ENCODE peak calls at places on chromosomes 11 and 22, in six cellular contexts. U is K562, G is GM12878, O is Peyer's patch, L is adrenal gland, R is IMR-90. I is an unnamed sample.

GRCh38 chr11:92696076-92696475 is 273.4 kb upstream of the MTNR1B start:
- DNase-seq in U (no peak), G (no peak), O (no peak), L (no peak), R (no peak), I (no peak)

GRCh38 chr22:48660104-48660794 is 1167.4 kb downstream of the BRD1 start:
- DNase-seq in U (no peak), G (no peak), O (no peak), L (no peak), R (no peak), I (no peak)

GRCh38 chr11:45104006-45104789 is 42.2 kb upstream of the PRDM11 start:
- DNase-seq in U (no peak), G (no peak), O (peak; percentile 36), L (no peak), R (no peak), I (no peak)

GRCh38 chr22:33180371-33180770 is 122.2 kb upstream of the SYN3 start:
- DNase-seq in U (no peak), G (no peak), O (no peak), L (no peak), R (no peak), I (no peak)

GRCh38 chr11:33734441-33735165 is 1.6 kb downstream of the CD59 start:
- DNase-seq in U (no peak), G (no peak), O (no peak), L (no peak), R (no peak), I (no peak)

GRCh38 chr11:120512727-120513435 is 1.3 kb downstream of the GRIK4 start:
- DNase-seq in U (no peak), G (no peak), O (no peak), L (peak; percentile 60), R (no peak), I (peak; percentile 72)

GRCh38 chr22:49257551-49257951 is 570.1 kb downstream of the BRD1 start:
- DNase-seq in U (no peak), G (no peak), O (peak; percentile 8), L (no peak), R (no peak), I (no peak)

GRCh38 chr11:43574949-43575915 is 105.3 kb upstream of the HSD17B12 start:
- DNase-seq in U (no peak), G (no peak), O (no peak), L (peak; percentile 50), R (peak; percentile 82), I (no peak)

GRCh38 chr22:49406047-49406650 is 421.5 kb downstream of the BRD1 start:
- DNase-seq in U (no peak), G (no peak), O (no peak), L (no peak), R (no peak), I (no peak)

GRCh38 chr22:17130199-17130598 is 9.0 kb upstream of the TMEM121B start:
- DNase-seq in U (no peak), G (no peak), O (no peak), L (no peak), R (peak; percentile 34), I (no peak)

GRCh38 chr11:120061036-120061760 is 76.7 kb downstream of the TRIM29 start:
- DNase-seq in U (no peak), G (no peak), O (no peak), L (no peak), R (no peak), I (no peak)

GRCh38 chr11:126607776-126608625 is 252.5 kb downstream of the ST3GAL4 start:
- DNase-seq in U (no peak), G (no peak), O (no peak), L (no peak), R (no peak), I (no peak)

GRCh38 chr22:23410411-23410810 is 169.7 kb downstream of the IGLL1 start:
- DNase-seq in U (no peak), G (no peak), O (no peak), L (no peak), R (no peak), I (no peak)
- TF ChIP-seq CTCF in U (no peak), G (no peak), O (no peak), L (no peak), R (no peak), I (no peak)

DNA sequence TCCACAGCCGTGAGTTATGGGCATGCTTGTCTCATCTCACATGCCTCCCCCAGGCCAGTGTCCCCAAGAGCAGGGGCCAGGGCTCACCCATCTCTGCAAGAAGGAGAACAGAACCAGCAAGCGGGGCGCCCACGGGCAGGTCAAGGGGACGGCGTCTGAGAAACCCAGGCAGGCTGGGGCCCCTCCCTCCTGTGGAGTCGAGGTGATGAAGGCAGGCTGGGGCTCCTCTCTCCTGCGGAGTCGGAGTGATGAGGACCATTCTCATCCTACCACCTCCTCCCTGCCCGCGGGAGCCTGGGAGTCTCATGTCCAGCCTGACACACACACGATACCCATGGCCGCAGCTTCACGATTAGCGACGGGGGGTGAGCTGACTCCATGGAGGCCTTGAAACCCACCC is 141.9 kb downstream of the CTTN start:
- DNase-seq in U (no peak), G (no peak), O (no peak), L (no peak), R (no peak), I (peak; percentile 56)
- H3K4me1 ChIP-seq in U (no peaks in the 10 kb centered on the region), G (no peaks in the 10 kb centered on the region), O (no peaks in the 10 kb centered on the region), L (no peaks in the 10 kb centered on the region), R (no peaks in the 10 kb centered on the region), I (no peaks in the 10 kb centered on the region)

GRCh38 chr11:35139883-35140282 is 912 bp downstream of the CD44 start:
- DNase-seq in U (no peak), G (no peak), O (peak; percentile 48), L (peak; percentile 12), R (no peak), I (no peak)
- TF ChIP-seq POLR2A in U (no peak), G (no peak), O (no peak), L (no peak), R (peak; percentile 27), I (no peak)

GRCh38 chr22:19840955-19841640 is 13.6 kb downstream of the GNB1L start:
- DNase-seq in U (no peak), G (no peak), O (no peak), L (no peak), R (no peak), I (no peak)
- TF ChIP-seq CTCF in U (no peak), G (no peak), O (no peak), L (no peak), R (no peak), I (no peak)

GRCh38 chr11:64763804-64764611 is 4.2 kb upstream of the PYGM start:
- DNase-seq in U (no peak), G (no peak), O (peak; percentile 89), L (peak; percentile 41), R (no peak), I (peak; percentile 88)
- H3K4me1 ChIP-seq in U (peaks cover 16% of the 10 kb centered on the region), G (peaks cover 17% of the 10 kb centered on the region), O (no peaks in the 10 kb centered on the region), L (peaks cover 27% of the 10 kb centered on the region), R (peaks cover 18% of the 10 kb centered on the region), I (peaks cover 97% of the 10 kb centered on the region)

GRCh38 chr22:43187171-43188099 is 501 bp upstream of the TTLL12 start:
- DNase-seq in U (peak; percentile 91), G (peak; percentile 88), O (peak; percentile 98), L (peak; percentile 96), R (peak; percentile 92), I (peak; percentile 99)
- TF ChIP-seq POLR2A in U (peak; percentile 91), G (peak; percentile 95), O (peak; percentile 53), L (peak; percentile 65), R (peak; percentile 57), I (peak; percentile 14)

GRCh38 chr11:89249196-89249595 is 71.5 kb downstream of the TYR start:
- DNase-seq in U (no peak), G (no peak), O (no peak), L (no peak), R (no peak), I (no peak)
- TF ChIP-seq CTCF in U (no peak), G (no peak), O (no peak), L (no peak), R (no peak), I (no peak)

DNA sequence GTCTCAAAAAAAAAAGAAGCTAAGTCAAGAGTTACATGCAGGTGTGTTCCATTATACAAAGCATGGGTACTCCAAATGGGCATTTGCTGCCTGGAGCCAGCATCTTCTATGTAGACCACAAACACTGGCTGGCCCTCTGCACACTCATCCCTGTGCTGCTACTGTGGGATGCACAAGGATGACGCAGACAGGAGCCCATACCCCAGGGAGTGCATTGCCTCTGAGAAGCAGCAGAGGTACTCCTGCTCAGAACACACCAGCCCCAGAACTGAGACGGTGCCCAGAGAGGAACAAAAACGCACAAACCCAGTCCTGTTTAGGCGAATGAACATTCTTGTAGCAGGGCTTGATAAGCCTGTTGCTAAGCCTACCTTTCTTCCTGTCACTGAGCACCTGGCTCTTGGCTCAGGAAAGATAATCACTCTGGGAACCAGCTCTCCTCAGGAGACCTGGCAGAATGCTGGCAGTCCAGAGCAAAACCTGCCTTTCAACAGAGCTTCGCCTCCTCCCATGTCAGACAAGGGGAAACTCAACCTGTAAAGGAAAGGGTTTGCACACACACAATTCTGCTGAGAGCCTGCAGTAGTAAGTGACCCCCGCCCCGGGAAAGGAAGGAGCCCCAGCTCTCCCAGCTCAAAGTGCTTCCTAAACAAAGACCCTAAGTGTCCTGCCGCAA is 145.8 kb downstream of the TENM4 start:
- DNase-seq in U (no peak), G (no peak), O (no peak), L (no peak), R (no peak), I (no peak)
- H3K4me1 ChIP-seq in U (no peaks in the 10 kb centered on the region), G (no peaks in the 10 kb centered on the region), O (no peaks in the 10 kb centered on the region), L (no peaks in the 10 kb centered on the region), R (no peaks in the 10 kb centered on the region), I (no peaks in the 10 kb centered on the region)

DNA sequence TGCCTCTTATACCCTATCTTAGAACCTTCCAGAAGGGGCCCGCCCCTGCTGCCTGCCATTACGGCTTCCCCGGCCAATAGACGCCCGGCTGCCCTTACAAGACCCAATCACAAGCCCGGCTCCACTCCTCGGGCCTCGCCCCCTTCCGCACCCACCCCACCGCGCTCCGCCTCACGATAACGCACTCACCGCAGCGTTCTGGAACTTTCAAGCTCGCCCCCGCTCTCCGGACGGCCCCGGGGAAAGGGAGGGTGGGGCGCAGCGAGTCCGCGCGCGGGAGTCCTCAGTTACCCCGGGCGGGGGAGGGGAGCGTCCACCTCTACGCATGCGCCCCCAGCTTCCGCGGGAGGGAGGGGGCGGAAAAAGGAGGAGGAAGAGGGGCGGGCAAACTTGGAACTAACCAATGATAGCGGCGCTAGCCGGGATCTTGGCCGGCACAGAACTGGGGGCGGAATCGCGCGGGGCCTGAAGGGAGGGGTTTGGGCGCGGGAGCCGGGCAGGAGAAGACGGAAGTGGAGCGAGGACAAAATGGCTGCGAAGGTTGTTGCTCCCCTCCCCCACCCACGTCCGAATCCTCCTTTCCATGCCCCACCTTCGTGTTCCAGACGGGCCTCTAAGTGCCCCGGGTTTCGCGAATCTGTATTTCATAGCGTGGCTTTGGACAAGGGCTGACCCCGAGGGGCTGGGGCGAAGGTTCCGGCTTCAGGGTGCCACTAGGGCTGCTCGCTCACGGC is 389 bp upstream of the HSPA8 start:
- DNase-seq in U (peak; percentile 88), G (peak; percentile 97), O (peak; percentile 99), L (peak; percentile 99), R (peak; percentile 100), I (peak; percentile 100)
- TF ChIP-seq POLR2A in U (no peak), G (no peak), O (no peak), L (peak; percentile 15), R (no peak), I (no peak)

I was measured in spleen.